ENCODE peak calls at places on chromosomes 7 and 10, in seven cellular contexts. W is naive thymus-derived CD4-positive, alpha-beta T cell; H is lung; A is CD8-positive, alpha-beta memory T cell; C is gastrocnemius medialis; R is Panc1; K is mesendoderm. G is an unnamed sample.

GRCh38 chr7:114842551-114843065 is 79.3 kb upstream of the MDFIC start:
- DNase-seq in A (no peak), R (no peak), W (no peak), K (peak; percentile 68), H (no peak), C (no peak), G (no peak)

GRCh38 chr10:132167041-132167674 is 19.6 kb upstream of the DPYSL4 start:
- DNase-seq in C (no peak), A (no peak), K (no peak), W (no peak), R (no peak), H (no peak), G (no peak)

GRCh38 chr7:33310546-33310945 is 181.2 kb downstream of the BBS9 start:
- DNase-seq in K (no peak), W (no peak), R (no peak), C (no peak), A (no peak), H (no peak), G (no peak)

GRCh38 chr7:23373151-23374004 is 74.2 kb downstream of the MALSU1 start:
- DNase-seq in K (no peak), W (no peak), H (no peak), A (no peak), C (no peak), R (no peak), G (no peak)

GRCh38 chr7:139321071-139321745 is 19.9 kb upstream of the FMC1 start:
- DNase-seq in A (no peak), H (no peak), C (no peak), W (no peak), K (peak; percentile 85), R (no peak), G (no peak)

GRCh38 chr7:157601530-157601929 is 264.7 kb downstream of the DNAJB6 start:
- DNase-seq in K (no peak), C (no peak), R (no peak), W (no peak), A (no peak), H (no peak), G (no peak)

GRCh38 chr10:22570733-22571430 is 143.5 kb downstream of the PIP4K2A start:
- DNase-seq in A (no peak), R (no peak), K (no peak), C (no peak), W (peak; percentile 18), H (no peak), G (no peak)

GRCh38 chr10:47254611-47255010 is 45.4 kb upstream of the GDF10 start:
- DNase-seq in C (no peak), R (no peak), H (no peak), K (no peak), W (no peak), A (no peak), G (no peak)

GRCh38 chr7:150986099-150986512 is 4.7 kb upstream of the NOS3 start:
- DNase-seq in R (no peak), W (peak; percentile 49), A (peak; percentile 33), C (no peak), K (peak; percentile 71), H (no peak), G (no peak)

GRCh38 chr10:76282122-76283030 is 851.0 kb downstream of the LRMDA start:
- DNase-seq in W (no peak), K (no peak), H (no peak), C (no peak), A (no peak), R (no peak), G (no peak)

GRCh38 chr7:105480931-105481330 is 41.1 kb downstream of the PUS7 start:
- DNase-seq in C (no peak), A (no peak), H (no peak), R (no peak), W (no peak), K (no peak), G (no peak)

GRCh38 chr10:132226586-132227405 is 40.0 kb downstream of the DPYSL4 start:
- DNase-seq in H (no peak), A (no peak), K (no peak), R (no peak), W (no peak), C (no peak), G (no peak)

GRCh38 chr7:91375378-91375777 is 111.1 kb downstream of the FZD1 start:
- DNase-seq in R (no peak), A (no peak), C (no peak), K (peak; percentile 62), H (no peak), W (no peak), G (no peak)

GRCh38 chr10:100759331-100759730 is 13.9 kb downstream of the PAX2 start:
- DNase-seq in C (no peak), R (no peak), K (peak; percentile 69), H (no peak), W (no peak), A (no peak), G (no peak)

GRCh38 chr10:100319736-100320135 is 10.3 kb downstream of the PKD2L1 start:
- DNase-seq in C (no peak), A (no peak), K (no peak), W (no peak), R (no peak), H (no peak), G (no peak)

DNA sequence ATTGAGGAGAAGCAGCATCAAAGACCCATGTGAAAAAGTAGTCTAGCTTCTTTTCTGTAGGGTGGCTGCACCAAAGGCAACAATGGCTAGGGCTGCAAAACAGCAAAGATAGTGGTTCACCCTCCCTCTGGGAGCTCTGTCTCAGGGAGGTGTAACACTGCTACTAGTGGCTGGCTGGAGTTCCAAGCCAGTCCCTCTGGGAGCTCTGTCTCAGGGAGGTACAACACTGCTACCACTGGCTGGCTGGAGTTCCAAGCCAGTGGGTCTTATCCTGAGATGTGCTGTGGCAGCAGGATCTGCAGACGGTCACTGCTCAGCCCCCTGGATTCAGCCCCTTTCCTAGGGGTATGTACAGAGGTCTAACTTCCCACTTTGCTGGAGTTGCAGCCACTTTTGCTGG is 37.9 kb upstream of the TMEM140 start:
- DNase-seq in R (no peak), W (no peak), A (no peak), C (no peak), H (no peak), K (peak; percentile 59), G (peak; percentile 9)
- H3K4me3 ChIP-seq in R (no peak overlapping the region), W (no peak overlapping the region), A (no peak overlapping the region), C (no peak overlapping the region), H (no peak overlapping the region), K (no peak overlapping the region), G (no peak overlapping the region)

GRCh38 chr7:13989138-13989943 is at the start of gene ETV1:
- DNase-seq in R (peak; percentile 65), H (peak; percentile 72), W (no peak), K (peak; percentile 97), C (peak; percentile 22), A (no peak), G (peak; percentile 64)

GRCh38 chr7:13988011-13988410 is 1.5 kb downstream of the ETV1 start:
- DNase-seq in C (no peak), R (no peak), A (no peak), K (peak; percentile 20), W (no peak), H (no peak), G (no peak)

GRCh38 chr7:13988765-13989137 is 715 bp downstream of the ETV1 start:
- DNase-seq in C (no peak), W (no peak), R (no peak), H (peak; percentile 41), A (no peak), K (peak; percentile 87), G (no peak)

GRCh38 chr7:13986208-13986607 is 3.3 kb downstream of the ETV1 start:
- DNase-seq in A (no peak), R (no peak), H (no peak), K (peak; percentile 18), C (no peak), W (no peak), G (no peak)

DNA sequence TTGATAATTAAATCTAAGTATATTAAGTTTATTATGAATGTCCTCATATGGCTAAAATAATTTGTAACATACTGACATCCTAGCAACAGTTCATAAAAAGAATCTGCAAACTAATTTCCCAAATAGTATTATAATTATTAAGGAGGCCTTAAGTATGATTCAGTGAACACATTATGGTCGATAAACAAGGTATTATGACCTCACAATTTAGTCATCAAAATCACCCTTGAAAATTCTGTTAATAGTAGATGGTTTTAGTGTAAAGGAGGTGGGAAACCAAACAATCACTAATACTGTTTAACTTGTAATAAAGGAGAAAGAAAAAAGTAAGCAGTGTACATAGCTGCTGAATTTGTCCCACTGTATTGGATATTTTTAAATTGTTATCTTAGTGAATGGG is 2.1 kb downstream of the ETV1 start:
- DNase-seq in H (no peak), R (no peak), A (no peak), K (no peak), C (no peak), W (no peak), G (no peak)
- H3K4me3 ChIP-seq in H (no peak overlapping the region), R (no peak overlapping the region), A (no peak overlapping the region), K (no peak overlapping the region), C (no peak overlapping the region), W (no peak overlapping the region), G (no peak overlapping the region)

GRCh38 chr10:124094419-124094785 is 1.0 kb upstream of the CHST15 start:
- DNase-seq in K (no peak), H (no peak), R (no peak), A (no peak), C (no peak), W (no peak), G (no peak)
- H3K4me3 ChIP-seq in K (no peak overlapping the region), H (no peak overlapping the region), R (peak overlapping the region; percentile 64), A (no peak overlapping the region), C (peak overlapping the region; percentile 81), W (no peak overlapping the region), G (no peak overlapping the region)

GRCh38 chr10:36803229-36803628 is 322.2 kb upstream of the ANKRD30A start:
- DNase-seq in K (no peak), A (no peak), W (no peak), R (no peak), C (no peak), H (no peak), G (no peak)
- H3K4me3 ChIP-seq in K (no peak overlapping the region), A (no peak overlapping the region), W (no peak overlapping the region), R (no peak overlapping the region), C (no peak overlapping the region), H (no peak overlapping the region), G (no peak overlapping the region)

GRCh38 chr10:24208661-24209420 is at the start of gene KIAA1217:
- DNase-seq in W (no peak), R (no peak), C (peak; percentile 74), A (no peak), K (peak; percentile 87), H (peak; percentile 36), G (no peak)

GRCh38 chr10:24209421-24209770 is 458 bp downstream of the KIAA1217 start:
- DNase-seq in C (no peak), R (no peak), H (no peak), K (peak; percentile 60), A (no peak), W (no peak), G (no peak)

GRCh38 chr10:24206334-24206733 is 2.6 kb upstream of the KIAA1217 start:
- DNase-seq in H (no peak), C (no peak), K (no peak), A (no peak), R (no peak), W (no peak), G (no peak)

GRCh38 chr10:24206926-24207701 is 1.8 kb upstream of the KIAA1217 start:
- DNase-seq in C (no peak), A (no peak), H (no peak), W (no peak), R (no peak), K (peak; percentile 8), G (no peak)

GRCh38 chr10:24207781-24208611 is 942 bp upstream of the KIAA1217 start:
- DNase-seq in H (peak; percentile 33), A (no peak), C (no peak), W (no peak), R (no peak), K (peak; percentile 53), G (no peak)
- H3K4me3 ChIP-seq in H (no peak overlapping the region), A (no peak overlapping the region), C (peak overlapping the region; percentile 66), W (no peak overlapping the region), R (peak overlapping the region; percentile 47), K (no peak overlapping the region), G (no peak overlapping the region)